ENCODE peak calls at places on chromosomes 16 and 17, in nine cellular contexts. One of them, this sample, is unnamed. For H3K4me1, the result is how much of the 10 kb centered on the place peaks cover.

GRCh38 chr16:1537763-1538289 is 4.4 kb downstream of the TMEM204 start:
- DNase-seq in cardiac muscle cell: no peak
- DNase-seq in CD8-positive, alpha-beta T cell: no peak
- DNase-seq in ascending aorta: no peak
- DNase-seq in tibial nerve: no peak
- DNase-seq in A549: no peak
- DNase-seq in thoracic aorta: no peak
- DNase-seq in adrenal gland: no peak
- DNase-seq in suprapubic skin: no peak
- DNase-seq in this sample: no peak

GRCh38 chr16:66524601-66525164 is 25.2 kb downstream of the TK2 start:
- DNase-seq in cardiac muscle cell: no peak
- DNase-seq in CD8-positive, alpha-beta T cell: no peak
- DNase-seq in ascending aorta: peak
- DNase-seq in tibial nerve: no peak
- DNase-seq in A549: no peak
- DNase-seq in thoracic aorta: no peak
- DNase-seq in adrenal gland: no peak
- DNase-seq in suprapubic skin: no peak
- DNase-seq in this sample: no peak

GRCh38 chr16:719815-720506 is 985 bp upstream of the ANTKMT start:
- DNase-seq in cardiac muscle cell: no peak
- DNase-seq in CD8-positive, alpha-beta T cell: no peak
- DNase-seq in ascending aorta: no peak
- DNase-seq in tibial nerve: no peak
- DNase-seq in A549: peak
- DNase-seq in thoracic aorta: no peak
- DNase-seq in adrenal gland: no peak
- DNase-seq in suprapubic skin: no peak
- DNase-seq in this sample: no peak

GRCh38 chr17:46202482-46202881 is 9.3 kb upstream of the KANSL1 start:
- DNase-seq in cardiac muscle cell: no peak
- DNase-seq in CD8-positive, alpha-beta T cell: no peak
- DNase-seq in ascending aorta: no peak
- DNase-seq in tibial nerve: no peak
- DNase-seq in A549: no peak
- DNase-seq in thoracic aorta: no peak
- DNase-seq in adrenal gland: no peak
- DNase-seq in suprapubic skin: no peak
- DNase-seq in this sample: no peak

GRCh38 chr17:55769625-55770000 is 18.8 kb downstream of the PCTP start:
- DNase-seq in cardiac muscle cell: peak
- DNase-seq in CD8-positive, alpha-beta T cell: no peak
- DNase-seq in ascending aorta: peak
- DNase-seq in tibial nerve: peak
- DNase-seq in A549: peak
- DNase-seq in thoracic aorta: no peak
- DNase-seq in adrenal gland: peak
- DNase-seq in suprapubic skin: no peak
- DNase-seq in this sample: peak

GRCh38 chr16:88317619-88317977 is 65.2 kb upstream of the ZNF469 start:
- DNase-seq in cardiac muscle cell: peak
- DNase-seq in CD8-positive, alpha-beta T cell: no peak
- DNase-seq in ascending aorta: no peak
- DNase-seq in tibial nerve: no peak
- DNase-seq in A549: no peak
- DNase-seq in thoracic aorta: no peak
- DNase-seq in adrenal gland: no peak
- DNase-seq in suprapubic skin: no peak
- DNase-seq in this sample: no peak

GRCh38 chr16:66846831-66847230 is 2.6 kb downstream of the CA7 start:
- DNase-seq in cardiac muscle cell: no peak
- DNase-seq in CD8-positive, alpha-beta T cell: no peak
- DNase-seq in ascending aorta: peak
- DNase-seq in tibial nerve: no peak
- DNase-seq in A549: no peak
- DNase-seq in thoracic aorta: no peak
- DNase-seq in adrenal gland: no peak
- DNase-seq in suprapubic skin: no peak
- DNase-seq in this sample: no peak

GRCh38 chr17:57257213-57257873 is 1.0 kb downstream of the MSI2 start:
- DNase-seq in cardiac muscle cell: no peak
- DNase-seq in CD8-positive, alpha-beta T cell: no peak
- DNase-seq in ascending aorta: no peak
- DNase-seq in tibial nerve: no peak
- DNase-seq in A549: no peak
- DNase-seq in thoracic aorta: no peak
- DNase-seq in adrenal gland: no peak
- DNase-seq in suprapubic skin: no peak
- DNase-seq in this sample: no peak

GRCh38 chr17:58086953-58087352 is 3.7 kb downstream of the DYNLL2 start:
- DNase-seq in cardiac muscle cell: no peak
- DNase-seq in CD8-positive, alpha-beta T cell: no peak
- DNase-seq in ascending aorta: no peak
- DNase-seq in tibial nerve: no peak
- DNase-seq in A549: no peak
- DNase-seq in thoracic aorta: no peak
- DNase-seq in adrenal gland: no peak
- DNase-seq in suprapubic skin: no peak
- DNase-seq in this sample: no peak

DNA sequence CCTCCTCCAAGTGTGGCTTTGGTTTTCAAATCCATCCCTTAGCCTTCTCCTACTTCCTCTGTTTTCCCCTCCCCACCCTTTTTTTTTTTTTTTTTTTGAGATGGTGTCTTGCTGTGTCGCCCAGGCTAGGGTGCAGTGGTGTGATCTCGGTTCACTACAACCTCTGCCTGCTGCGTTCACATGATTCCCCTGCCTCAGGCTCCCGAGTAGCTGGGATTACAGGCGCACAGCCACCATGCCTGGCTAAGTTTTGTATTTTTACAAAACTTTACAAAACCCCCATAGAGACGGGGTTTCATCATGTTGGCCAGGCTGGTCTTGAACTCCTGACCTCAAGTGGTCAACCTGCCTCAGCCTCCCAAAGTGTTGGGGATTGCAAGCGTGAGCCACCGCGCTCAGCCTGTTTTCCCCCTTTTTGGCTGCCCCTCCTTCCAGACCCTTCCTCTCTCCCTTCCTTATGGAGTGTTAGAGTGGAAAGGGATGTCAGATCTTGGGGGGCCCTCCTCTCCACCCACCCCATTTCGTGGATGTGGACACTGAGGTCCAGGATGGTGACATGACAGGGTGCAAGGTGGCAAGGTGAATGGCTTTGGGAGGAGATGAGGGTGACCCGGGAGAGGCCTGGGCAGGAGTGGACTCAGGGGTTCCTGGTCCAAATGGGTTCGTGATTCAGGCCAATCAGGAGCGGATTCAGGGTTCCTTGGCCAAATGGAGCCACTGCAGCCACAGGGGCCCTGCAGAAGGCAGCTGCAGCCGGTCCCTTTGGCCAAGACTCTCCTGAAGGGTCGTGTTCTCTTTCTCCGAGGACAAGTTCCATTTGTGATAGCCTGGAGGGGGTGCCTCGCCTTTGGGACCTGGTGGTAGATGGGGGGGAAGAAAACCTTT is 4.8 kb downstream of the ABCC1 start:
- DNase-seq in cardiac muscle cell: no peak
- DNase-seq in CD8-positive, alpha-beta T cell: no peak
- DNase-seq in ascending aorta: no peak
- DNase-seq in tibial nerve: no peak
- DNase-seq in A549: no peak
- DNase-seq in thoracic aorta: no peak
- DNase-seq in adrenal gland: no peak
- DNase-seq in suprapubic skin: no peak
- DNase-seq in this sample: no peak
- H3K27ac ChIP-seq in cardiac muscle cell: no peak
- H3K27ac ChIP-seq in CD8-positive, alpha-beta T cell: no peak
- H3K27ac ChIP-seq in ascending aorta: peak
- H3K27ac ChIP-seq in tibial nerve: no peak
- H3K27ac ChIP-seq in A549: peak
- H3K27ac ChIP-seq in thoracic aorta: peak
- H3K27ac ChIP-seq in adrenal gland: peak
- H3K27ac ChIP-seq in suprapubic skin: no peak
- H3K27ac ChIP-seq in this sample: no peak

GRCh38 chr16:12242516-12242915 is 266.0 kb downstream of the SNX29 start:
- DNase-seq in cardiac muscle cell: no peak
- DNase-seq in CD8-positive, alpha-beta T cell: no peak
- DNase-seq in ascending aorta: no peak
- DNase-seq in tibial nerve: no peak
- DNase-seq in A549: no peak
- DNase-seq in thoracic aorta: no peak
- DNase-seq in adrenal gland: no peak
- DNase-seq in suprapubic skin: no peak
- DNase-seq in this sample: no peak

GRCh38 chr16:12245923-12246290 is 269.4 kb downstream of the SNX29 start:
- DNase-seq in cardiac muscle cell: no peak
- DNase-seq in CD8-positive, alpha-beta T cell: no peak
- DNase-seq in ascending aorta: no peak
- DNase-seq in tibial nerve: no peak
- DNase-seq in A549: no peak
- DNase-seq in thoracic aorta: no peak
- DNase-seq in adrenal gland: no peak
- DNase-seq in suprapubic skin: no peak
- DNase-seq in this sample: no peak

GRCh38 chr16:12247811-12248210 is 271.3 kb downstream of the SNX29 start:
- DNase-seq in cardiac muscle cell: no peak
- DNase-seq in CD8-positive, alpha-beta T cell: no peak
- DNase-seq in ascending aorta: no peak
- DNase-seq in tibial nerve: no peak
- DNase-seq in A549: no peak
- DNase-seq in thoracic aorta: no peak
- DNase-seq in adrenal gland: no peak
- DNase-seq in suprapubic skin: no peak
- DNase-seq in this sample: no peak

GRCh38 chr16:12250578-12250977 is 274.0 kb downstream of the SNX29 start:
- DNase-seq in cardiac muscle cell: no peak
- DNase-seq in CD8-positive, alpha-beta T cell: no peak
- DNase-seq in ascending aorta: no peak
- DNase-seq in tibial nerve: no peak
- DNase-seq in A549: no peak
- DNase-seq in thoracic aorta: no peak
- DNase-seq in adrenal gland: no peak
- DNase-seq in suprapubic skin: no peak
- DNase-seq in this sample: no peak

GRCh38 chr16:12245088-12245922 is 268.8 kb downstream of the SNX29 start:
- DNase-seq in cardiac muscle cell: no peak
- DNase-seq in CD8-positive, alpha-beta T cell: no peak
- DNase-seq in ascending aorta: no peak
- DNase-seq in tibial nerve: no peak
- DNase-seq in A549: no peak
- DNase-seq in thoracic aorta: no peak
- DNase-seq in adrenal gland: no peak
- DNase-seq in suprapubic skin: no peak
- DNase-seq in this sample: no peak
- TF ChIP-seq CTCF in cardiac muscle cell: no peak
- TF ChIP-seq CTCF in CD8-positive, alpha-beta T cell: no peak
- TF ChIP-seq CTCF in ascending aorta: no peak
- TF ChIP-seq CTCF in tibial nerve: no peak
- TF ChIP-seq CTCF in A549: no peak
- TF ChIP-seq CTCF in thoracic aorta: no peak
- TF ChIP-seq CTCF in adrenal gland: no peak
- TF ChIP-seq CTCF in suprapubic skin: no peak
- TF ChIP-seq CTCF in this sample: no peak

DNA sequence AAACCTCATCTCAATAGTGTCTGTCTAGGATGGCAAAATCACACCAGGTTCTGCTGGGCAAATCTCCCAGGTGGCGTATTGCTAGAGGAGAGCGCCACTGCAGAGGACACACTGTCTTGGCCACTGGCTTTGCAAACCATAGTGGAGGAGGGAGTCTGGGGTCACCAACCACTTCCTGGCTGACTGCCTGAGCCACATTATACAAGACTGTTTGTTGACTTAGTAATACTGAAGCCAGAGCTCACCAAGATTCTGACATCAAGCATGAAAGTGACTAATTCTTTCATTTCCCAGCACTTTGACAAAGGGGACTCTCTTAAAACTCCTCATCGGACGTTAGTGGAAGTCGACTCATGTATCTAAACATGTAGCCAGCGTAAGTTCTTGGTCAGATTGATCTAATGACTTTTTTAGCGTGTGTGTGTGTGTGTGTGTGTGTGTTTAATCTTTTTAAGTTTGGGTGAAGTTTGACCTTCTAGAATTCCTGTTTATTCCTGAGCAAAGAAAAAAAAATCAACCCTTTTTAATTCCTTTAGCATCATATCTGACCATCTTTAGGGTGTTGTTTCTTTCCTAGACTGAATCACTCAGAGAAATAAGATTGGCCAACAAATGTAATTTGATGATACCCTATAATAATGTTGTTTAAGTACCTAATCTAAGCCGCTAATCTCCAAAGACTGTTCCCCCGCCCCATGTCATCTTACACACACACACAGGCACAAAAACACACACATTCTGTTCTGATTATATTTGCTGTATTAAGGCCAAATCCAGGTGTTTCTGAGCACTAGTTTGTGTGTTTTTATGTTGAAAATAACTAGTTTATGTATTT is 13.8 kb downstream of the PITPNC1 start:
- DNase-seq in cardiac muscle cell: peak
- DNase-seq in CD8-positive, alpha-beta T cell: peak
- DNase-seq in ascending aorta: peak
- DNase-seq in tibial nerve: no peak
- DNase-seq in A549: peak
- DNase-seq in thoracic aorta: no peak
- DNase-seq in adrenal gland: peak
- DNase-seq in suprapubic skin: no peak
- DNase-seq in this sample: peak
- H3K4me1 ChIP-seq in cardiac muscle cell: under half
- H3K4me1 ChIP-seq in CD8-positive, alpha-beta T cell: half or more
- H3K4me1 ChIP-seq in ascending aorta: under half
- H3K4me1 ChIP-seq in tibial nerve: under half
- H3K4me1 ChIP-seq in A549: under half
- H3K4me1 ChIP-seq in thoracic aorta: under half
- H3K4me1 ChIP-seq in adrenal gland: under half
- H3K4me1 ChIP-seq in suprapubic skin: under half
- H3K4me1 ChIP-seq in this sample: under half

DNA sequence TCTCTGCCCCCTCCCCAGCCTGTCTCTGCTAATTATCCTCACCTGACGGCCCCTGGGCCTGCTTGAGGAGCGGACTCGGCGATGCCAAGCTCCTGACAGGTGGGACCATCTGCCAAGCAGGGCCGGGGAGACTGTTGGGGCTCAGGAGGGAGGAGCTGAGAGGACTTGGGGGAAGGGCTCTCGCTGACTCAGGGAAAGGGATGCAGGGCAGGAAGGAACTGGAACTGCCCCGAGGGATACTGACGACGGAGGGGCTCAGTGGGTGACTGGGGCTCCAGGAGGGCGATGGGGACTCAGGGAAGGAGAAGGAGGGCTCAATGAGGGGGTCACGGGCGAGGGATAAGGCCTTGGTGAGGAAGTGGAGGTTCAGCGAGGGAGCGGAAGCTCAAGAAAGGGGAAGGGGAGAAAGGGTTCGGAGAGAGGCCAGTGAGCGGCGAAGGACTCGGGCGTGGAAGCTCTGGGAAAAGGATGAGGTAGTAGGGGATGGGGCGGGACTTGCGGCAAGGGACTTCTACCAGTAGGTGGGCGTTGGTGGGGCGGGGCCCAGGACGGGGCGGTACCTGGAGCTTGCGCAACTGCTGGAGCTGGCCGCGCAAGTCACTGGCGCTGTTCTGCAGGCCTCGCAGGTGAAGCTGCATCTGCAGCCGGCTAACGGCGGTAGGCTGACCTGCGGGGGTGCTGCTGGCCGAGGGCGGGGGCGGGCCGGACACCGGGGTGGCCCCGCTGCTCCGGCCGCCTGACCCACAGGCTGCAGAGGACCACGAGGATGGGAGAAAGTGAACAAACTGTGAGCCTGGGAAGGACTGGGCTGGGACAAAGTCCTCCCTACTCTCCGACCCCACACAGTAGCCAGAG is 46.5 kb downstream of the SRCIN1 start:
- DNase-seq in cardiac muscle cell: peak
- DNase-seq in CD8-positive, alpha-beta T cell: peak
- DNase-seq in ascending aorta: peak
- DNase-seq in tibial nerve: peak
- DNase-seq in A549: peak
- DNase-seq in thoracic aorta: no peak
- DNase-seq in adrenal gland: peak
- DNase-seq in suprapubic skin: peak
- DNase-seq in this sample: peak
- H3K27ac ChIP-seq in cardiac muscle cell: no peak
- H3K27ac ChIP-seq in CD8-positive, alpha-beta T cell: no peak
- H3K27ac ChIP-seq in ascending aorta: no peak
- H3K27ac ChIP-seq in tibial nerve: peak
- H3K27ac ChIP-seq in A549: peak
- H3K27ac ChIP-seq in thoracic aorta: no peak
- H3K27ac ChIP-seq in adrenal gland: peak
- H3K27ac ChIP-seq in suprapubic skin: peak
- H3K27ac ChIP-seq in this sample: peak

This sample was measured in foreskin keratinocyte.